ENCODE peak calls at places on chromosomes 2 and 18, in eight cellular contexts. One of them, this sample, is unnamed.

GRCh38 chr18:35282353-35282752 is 7.7 kb downstream of the ZSCAN30 start:
- DNase-seq in RPMI7951: peak; percentile 76
- DNase-seq in fibroblast of the conjunctiva: peak; percentile 50
- DNase-seq in stimulated activated CD8-positive, alpha-beta memory T cell treated with anti-CD3 and anti-CD28 coated beads, Interleukin-4, amount 100 ng/mL, for 1 hour: no peak
- DNase-seq in breast epithelium: no peak
- DNase-seq in GM20000: no peak
- DNase-seq in RCC 7860: no peak
- DNase-seq in endothelial cell: no peak
- DNase-seq in this sample: peak; percentile 85

GRCh38 chr18:12516049-12516677 is 108.4 kb downstream of the PRELID3A start:
- DNase-seq in RPMI7951: no peak
- DNase-seq in fibroblast of the conjunctiva: no peak
- DNase-seq in stimulated activated CD8-positive, alpha-beta memory T cell treated with anti-CD3 and anti-CD28 coated beads, Interleukin-4, amount 100 ng/mL, for 1 hour: no peak
- DNase-seq in breast epithelium: no peak
- DNase-seq in GM20000: no peak
- DNase-seq in RCC 7860: no peak
- DNase-seq in endothelial cell: no peak
- DNase-seq in this sample: no peak

GRCh38 chr2:132670104-132670960 is at the start of gene LYPD1:
- DNase-seq in RPMI7951: peak; percentile 71
- DNase-seq in fibroblast of the conjunctiva: no peak
- DNase-seq in stimulated activated CD8-positive, alpha-beta memory T cell treated with anti-CD3 and anti-CD28 coated beads, Interleukin-4, amount 100 ng/mL, for 1 hour: no peak
- DNase-seq in breast epithelium: no peak
- DNase-seq in GM20000: no peak
- DNase-seq in RCC 7860: peak; percentile 53
- DNase-seq in endothelial cell: peak; percentile 11
- DNase-seq in this sample: peak; percentile 61

GRCh38 chr2:84458436-84459027 is 548 bp downstream of the SUCLG1 start:
- DNase-seq in RPMI7951: no peak
- DNase-seq in fibroblast of the conjunctiva: no peak
- DNase-seq in stimulated activated CD8-positive, alpha-beta memory T cell treated with anti-CD3 and anti-CD28 coated beads, Interleukin-4, amount 100 ng/mL, for 1 hour: no peak
- DNase-seq in breast epithelium: no peak
- DNase-seq in GM20000: peak; percentile 38
- DNase-seq in RCC 7860: no peak
- DNase-seq in endothelial cell: no peak
- DNase-seq in this sample: peak; percentile 12

GRCh38 chr2:42567389-42567788 is 1.0 kb upstream of the MTA3 start:
- DNase-seq in RPMI7951: peak; percentile 14
- DNase-seq in fibroblast of the conjunctiva: peak; percentile 12
- DNase-seq in stimulated activated CD8-positive, alpha-beta memory T cell treated with anti-CD3 and anti-CD28 coated beads, Interleukin-4, amount 100 ng/mL, for 1 hour: no peak
- DNase-seq in breast epithelium: no peak
- DNase-seq in GM20000: no peak
- DNase-seq in RCC 7860: no peak
- DNase-seq in endothelial cell: no peak
- DNase-seq in this sample: no peak

GRCh38 chr2:217127744-217128143 is 267.9 kb upstream of the TNP1 start:
- DNase-seq in RPMI7951: peak; percentile 6
- DNase-seq in fibroblast of the conjunctiva: no peak
- DNase-seq in stimulated activated CD8-positive, alpha-beta memory T cell treated with anti-CD3 and anti-CD28 coated beads, Interleukin-4, amount 100 ng/mL, for 1 hour: no peak
- DNase-seq in breast epithelium: no peak
- DNase-seq in GM20000: no peak
- DNase-seq in RCC 7860: no peak
- DNase-seq in endothelial cell: no peak
- DNase-seq in this sample: no peak

GRCh38 chr2:204550738-204551137 is 5.5 kb downstream of the PARD3B start:
- DNase-seq in RPMI7951: peak; percentile 36
- DNase-seq in fibroblast of the conjunctiva: peak; percentile 22
- DNase-seq in stimulated activated CD8-positive, alpha-beta memory T cell treated with anti-CD3 and anti-CD28 coated beads, Interleukin-4, amount 100 ng/mL, for 1 hour: no peak
- DNase-seq in breast epithelium: no peak
- DNase-seq in GM20000: no peak
- DNase-seq in RCC 7860: no peak
- DNase-seq in endothelial cell: no peak
- DNase-seq in this sample: no peak

GRCh38 chr2:110745048-110745447 is 12.7 kb downstream of the ACOXL start:
- DNase-seq in RPMI7951: no peak
- DNase-seq in fibroblast of the conjunctiva: no peak
- DNase-seq in stimulated activated CD8-positive, alpha-beta memory T cell treated with anti-CD3 and anti-CD28 coated beads, Interleukin-4, amount 100 ng/mL, for 1 hour: no peak
- DNase-seq in breast epithelium: no peak
- DNase-seq in GM20000: no peak
- DNase-seq in RCC 7860: no peak
- DNase-seq in endothelial cell: no peak
- DNase-seq in this sample: no peak

GRCh38 chr2:219752731-219753130 is 125.3 kb downstream of the SLC4A3 start:
- DNase-seq in RPMI7951: no peak
- DNase-seq in fibroblast of the conjunctiva: no peak
- DNase-seq in stimulated activated CD8-positive, alpha-beta memory T cell treated with anti-CD3 and anti-CD28 coated beads, Interleukin-4, amount 100 ng/mL, for 1 hour: no peak
- DNase-seq in breast epithelium: no peak
- DNase-seq in GM20000: no peak
- DNase-seq in RCC 7860: no peak
- DNase-seq in endothelial cell: no peak
- DNase-seq in this sample: no peak

GRCh38 chr18:80037869-80038630 is 3.8 kb downstream of the RBFA start:
- DNase-seq in RPMI7951: no peak
- DNase-seq in fibroblast of the conjunctiva: no peak
- DNase-seq in stimulated activated CD8-positive, alpha-beta memory T cell treated with anti-CD3 and anti-CD28 coated beads, Interleukin-4, amount 100 ng/mL, for 1 hour: no peak
- DNase-seq in breast epithelium: no peak
- DNase-seq in GM20000: no peak
- DNase-seq in RCC 7860: no peak
- DNase-seq in endothelial cell: no peak
- DNase-seq in this sample: no peak

GRCh38 chr2:26313446-26313845 is 32.5 kb upstream of the SELENOI start:
- DNase-seq in RPMI7951: no peak
- DNase-seq in fibroblast of the conjunctiva: no peak
- DNase-seq in stimulated activated CD8-positive, alpha-beta memory T cell treated with anti-CD3 and anti-CD28 coated beads, Interleukin-4, amount 100 ng/mL, for 1 hour: no peak
- DNase-seq in breast epithelium: no peak
- DNase-seq in GM20000: no peak
- DNase-seq in RCC 7860: no peak
- DNase-seq in endothelial cell: no peak
- DNase-seq in this sample: no peak

GRCh38 chr2:163753721-163754120 is 17.9 kb upstream of the FIGN start:
- DNase-seq in RPMI7951: no peak
- DNase-seq in fibroblast of the conjunctiva: no peak
- DNase-seq in stimulated activated CD8-positive, alpha-beta memory T cell treated with anti-CD3 and anti-CD28 coated beads, Interleukin-4, amount 100 ng/mL, for 1 hour: no peak
- DNase-seq in breast epithelium: no peak
- DNase-seq in GM20000: no peak
- DNase-seq in RCC 7860: no peak
- DNase-seq in endothelial cell: no peak
- DNase-seq in this sample: no peak

GRCh38 chr2:159290289-159290907 is 3.9 kb upstream of the WDSUB1 start:
- DNase-seq in RPMI7951: peak; percentile 83
- DNase-seq in fibroblast of the conjunctiva: peak; percentile 92
- DNase-seq in stimulated activated CD8-positive, alpha-beta memory T cell treated with anti-CD3 and anti-CD28 coated beads, Interleukin-4, amount 100 ng/mL, for 1 hour: no peak
- DNase-seq in breast epithelium: no peak
- DNase-seq in GM20000: no peak
- DNase-seq in RCC 7860: peak; percentile 45
- DNase-seq in endothelial cell: no peak
- DNase-seq in this sample: peak; percentile 16

GRCh38 chr2:17083902-17084301 is 418.3 kb upstream of the CYRIA start:
- DNase-seq in RPMI7951: peak; percentile 66
- DNase-seq in fibroblast of the conjunctiva: no peak
- DNase-seq in stimulated activated CD8-positive, alpha-beta memory T cell treated with anti-CD3 and anti-CD28 coated beads, Interleukin-4, amount 100 ng/mL, for 1 hour: no peak
- DNase-seq in breast epithelium: no peak
- DNase-seq in GM20000: no peak
- DNase-seq in RCC 7860: no peak
- DNase-seq in endothelial cell: no peak
- DNase-seq in this sample: peak; percentile 86

GRCh38 chr2:52264488-52264887 is 1232.6 kb upstream of the NRXN1 start:
- DNase-seq in RPMI7951: no peak
- DNase-seq in fibroblast of the conjunctiva: no peak
- DNase-seq in stimulated activated CD8-positive, alpha-beta memory T cell treated with anti-CD3 and anti-CD28 coated beads, Interleukin-4, amount 100 ng/mL, for 1 hour: no peak
- DNase-seq in breast epithelium: no peak
- DNase-seq in GM20000: no peak
- DNase-seq in RCC 7860: no peak
- DNase-seq in endothelial cell: no peak
- DNase-seq in this sample: no peak

This sample was measured in A172.